ENCODE peak calls at places on chromosome 22, in eight cellular contexts. H is astrocyte; Q is CD8-positive, alpha-beta T cell; G is H9; Z is HCT116; V is fibroblast of lung; X is hepatocyte; U is tibial nerve. W is an unnamed sample. For H3K27me3, the result is how much of the 10 kb centered on the place peaks cover.

GRCh38 chr22:22408731-22409696 is 99.5 kb downstream of the ZNF280B start:
- DNase-seq in H (no peak), Q (no peak), G (peak), Z (peak), V (peak), X (peak), U (no peak), W (peak)

GRCh38 chr22:24950272-24950902 is 2.1 kb upstream of the KIAA1671 start:
- DNase-seq in H (peak), Q (no peak), G (peak), Z (no peak), V (peak), X (no peak), U (no peak), W (peak)

GRCh38 chr22:41197808-41198585 is 7.1 kb upstream of the L3MBTL2 start:
- DNase-seq in H (peak), Q (no peak), G (no peak), Z (no peak), V (peak), X (peak), U (no peak), W (no peak)

GRCh38 chr22:39534092-39534506 is 1.6 kb upstream of the RPS19BP1 start:
- DNase-seq in H (no peak), Q (no peak), G (peak), Z (no peak), V (no peak), X (no peak), U (no peak), W (no peak)

GRCh38 chr22:28151241-28151640 is 232.2 kb upstream of the PITPNB start:
- DNase-seq in H (no peak), Q (no peak), G (no peak), Z (no peak), V (no peak), X (peak), U (no peak), W (no peak)

GRCh38 chr22:38163844-38164577 is 17.6 kb downstream of the PLA2G6 start:
- DNase-seq in H (no peak), Q (no peak), G (no peak), Z (no peak), V (no peak), X (peak), U (no peak), W (no peak)

GRCh38 chr22:46069518-46070214 is 80.7 kb upstream of the PPARA start:
- DNase-seq in H (peak), Q (no peak), G (peak), Z (peak), V (peak), X (no peak), U (peak), W (peak)

GRCh38 chr22:44025171-44026065 is 1.3 kb downstream of the PARVB start:
- DNase-seq in H (no peak), Q (no peak), G (no peak), Z (no peak), V (no peak), X (no peak), U (no peak), W (no peak)

GRCh38 chr22:26447594-26448329 is 18.7 kb downstream of the ASPHD2 start:
- DNase-seq in H (no peak), Q (no peak), G (no peak), Z (no peak), V (no peak), X (no peak), U (no peak), W (no peak)

GRCh38 chr22:18042685-18043084 is 18.3 kb upstream of the MICAL3 start:
- DNase-seq in H (no peak), Q (no peak), G (no peak), Z (no peak), V (no peak), X (no peak), U (no peak), W (no peak)

GRCh38 chr22:22111267-22111751 is 128.7 kb upstream of the TOP3B start:
- DNase-seq in H (peak), Q (no peak), G (no peak), Z (no peak), V (peak), X (peak), U (no peak), W (peak)

GRCh38 chr22:36925388-36926290 is 12.2 kb downstream of the CSF2RB start:
- DNase-seq in H (peak), Q (no peak), G (no peak), Z (no peak), V (peak), X (no peak), U (no peak), W (no peak)

GRCh38 chr22:25362883-25363240 is 143.4 kb downstream of the CRYBB2 start:
- DNase-seq in H (no peak), Q (no peak), G (no peak), Z (no peak), V (no peak), X (no peak), U (no peak), W (no peak)

GRCh38 chr22:40668611-40669390 is 10.5 kb upstream of the MCHR1 start:
- DNase-seq in H (peak), Q (no peak), G (no peak), Z (peak), V (peak), X (peak), U (no peak), W (peak)

GRCh38 chr22:25514436-25514835 is 50.0 kb upstream of the GRK3 start:
- DNase-seq in H (no peak), Q (no peak), G (no peak), Z (no peak), V (peak), X (no peak), U (no peak), W (no peak)

GRCh38 chr22:39348909-39349505 is 784 bp upstream of the SYNGR1 start:
- DNase-seq in H (no peak), Q (no peak), G (no peak), Z (no peak), V (no peak), X (peak), U (no peak), W (no peak)

GRCh38 chr22:34943830-34944229 is 122.1 kb upstream of the ISX start:
- DNase-seq in H (no peak), Q (no peak), G (no peak), Z (no peak), V (no peak), X (no peak), U (no peak), W (no peak)

GRCh38 chr22:39174498-39175120 is 22.1 kb upstream of the CBX7 start:
- DNase-seq in H (peak), Q (peak), G (peak), Z (peak), V (peak), X (peak), U (peak), W (peak)

GRCh38 chr22:45478108-45478771 is 24.4 kb upstream of the FBLN1 start:
- DNase-seq in H (peak), Q (no peak), G (no peak), Z (no peak), V (peak), X (peak), U (peak), W (peak)

GRCh38 chr22:33274214-33274828 is 216.1 kb upstream of the SYN3 start:
- DNase-seq in H (no peak), Q (no peak), G (peak), Z (no peak), V (no peak), X (no peak), U (no peak), W (no peak)

GRCh38 chr22:44859641-44860040 is 107.3 kb downstream of the ARHGAP8 start:
- DNase-seq in H (no peak), Q (no peak), G (no peak), Z (no peak), V (no peak), X (no peak), U (no peak), W (no peak)

GRCh38 chr22:49199224-49199623 is 628.4 kb downstream of the BRD1 start:
- DNase-seq in H (no peak), Q (no peak), G (peak), Z (no peak), V (no peak), X (no peak), U (no peak), W (no peak)
- H3K27me3 ChIP-seq in H (under half), Q (under half), G (under half), Z (under half), V (under half), X (under half), U (under half), W (under half)

GRCh38 chr22:23858484-23858815 is 775 bp downstream of the SLC2A11 start:
- DNase-seq in H (no peak), Q (no peak), G (no peak), Z (no peak), V (no peak), X (no peak), U (no peak), W (no peak)

GRCh38 chr22:23859201-23859600 is 1.5 kb downstream of the SLC2A11 start:
- DNase-seq in H (no peak), Q (no peak), G (no peak), Z (no peak), V (no peak), X (no peak), U (no peak), W (no peak)

GRCh38 chr22:23862103-23862502 is 4.4 kb downstream of the SLC2A11 start:
- DNase-seq in H (no peak), Q (no peak), G (peak), Z (peak), V (peak), X (peak), U (no peak), W (peak)

GRCh38 chr22:23857606-23858483 is at the start of gene SLC2A11:
- DNase-seq in H (peak), Q (peak), G (peak), Z (peak), V (peak), X (peak), U (peak), W (peak)

GRCh38 chr22:23856721-23857605 is 712 bp upstream of the SLC2A11 start:
- DNase-seq in H (peak), Q (no peak), G (peak), Z (no peak), V (peak), X (peak), U (no peak), W (no peak)
- TF ChIP-seq CTCF in H (no peak), Q (no peak), G (peak), Z (no peak), V (no peak), X (no peak), U (no peak), W (peak)

GRCh38 chr22:48501231-48501750 is 1326.4 kb downstream of the BRD1 start:
- DNase-seq in H (no peak), Q (no peak), G (no peak), Z (no peak), V (no peak), X (no peak), U (no peak), W (no peak)

GRCh38 chr22:48499456-48500425 is 1327.9 kb downstream of the BRD1 start:
- DNase-seq in H (no peak), Q (no peak), G (no peak), Z (no peak), V (no peak), X (no peak), U (no peak), W (no peak)

GRCh38 chr22:48503035-48503625 is 1324.5 kb downstream of the BRD1 start:
- DNase-seq in H (no peak), Q (no peak), G (no peak), Z (no peak), V (no peak), X (no peak), U (no peak), W (no peak)

GRCh38 chr22:48498526-48499331 is 1328.9 kb downstream of the BRD1 start:
- DNase-seq in H (no peak), Q (no peak), G (no peak), Z (no peak), V (no peak), X (no peak), U (no peak), W (no peak)

GRCh38 chr22:48500481-48501230 is 1327.0 kb downstream of the BRD1 start:
- DNase-seq in H (peak), Q (no peak), G (peak), Z (no peak), V (peak), X (peak), U (no peak), W (peak)
- H3K27ac ChIP-seq in H (peak), Q (no peak), G (no peak), Z (no peak), V (no peak), X (no peak), U (no peak), W (no peak)

GRCh38 chr22:19764050-19764593 is 3.5 kb downstream of the TBX1 start:
- DNase-seq in H (no peak), Q (no peak), G (no peak), Z (no peak), V (no peak), X (no peak), U (no peak), W (no peak)
- H3K27me3 ChIP-seq in H (half or more), Q (under half), G (half or more), Z (under half), V (half or more), X (half or more), U (under half), W (half or more)

W was measured in brain microvascular endothelial cell.